ENCODE peak calls at places on chromosomes 7 and 10, in ten cellular contexts. G is ACHN; X is activated CD8-positive, alpha-beta memory T cell treated with anti-CD3 and anti-CD28 coated beads for 1 hour; K is NCI-H460; O is thoracic aorta; D is cardiac muscle cell; I is GM13976; U is lower lobe of right lung; M is HT-29; Q is activated T-helper 1 cell treated with anti-CD3 and anti-CD28 coated beads, Interleukin-12 subunit alpha, Interleukin-12 subunit beta, Interleukin-2, Interleukin-4 antibody, amounts not matched to agents 30 ng/mL and 10 ng/mL and 1 ng/mL, durations not matched to agents 14 hours and 24 hours and 36 hours. Y is an unnamed sample.

GRCh38 chr10:112915590-112916572 is 34.2 kb upstream of the TCF7L2 start:
- DNase-seq in M (peak), U (no peak), X (no peak), I (no peak), D (no peak), G (peak), K (peak), O (no peak), Q (no peak), Y (peak)

GRCh38 chr7:143002106-143002505 is 24.8 kb downstream of the OR9A2 start:
- DNase-seq in D (peak), X (no peak), G (peak), O (no peak), I (no peak), K (no peak), U (no peak), M (peak), Q (no peak), Y (peak)

GRCh38 chr10:122078965-122079401 is 90.0 kb downstream of the TACC2 start:
- DNase-seq in Q (no peak), X (no peak), M (no peak), D (peak), I (no peak), G (no peak), O (no peak), K (no peak), U (no peak), Y (peak)

GRCh38 chr10:11381511-11381910 is 229.9 kb downstream of the USP6NL start:
- DNase-seq in D (no peak), X (no peak), U (no peak), Q (no peak), G (no peak), K (no peak), I (no peak), M (no peak), O (no peak), Y (no peak)

GRCh38 chr7:85175217-85175616 is 11.6 kb downstream of the SEMA3D start:
- DNase-seq in I (no peak), M (no peak), X (no peak), Q (no peak), K (no peak), U (no peak), O (no peak), G (no peak), D (no peak), Y (peak)

GRCh38 chr10:131850490-131850880 is 50.3 kb upstream of the PPP2R2D start:
- DNase-seq in K (no peak), Q (no peak), G (no peak), U (no peak), M (no peak), D (peak), I (no peak), O (no peak), X (no peak), Y (no peak)

GRCh38 chr10:83212632-83213349 is 926.5 kb upstream of the GHITM start:
- DNase-seq in K (no peak), U (no peak), X (no peak), D (peak), O (no peak), I (no peak), G (no peak), Q (no peak), M (no peak), Y (peak)

GRCh38 chr7:5237286-5237685 is 45.5 kb upstream of the SLC29A4 start:
- DNase-seq in M (no peak), U (peak), K (no peak), O (no peak), I (peak), G (no peak), X (no peak), Q (no peak), D (peak), Y (peak)

GRCh38 chr7:48360574-48360973 is 189.3 kb downstream of the ABCA13 start:
- DNase-seq in Q (no peak), G (no peak), K (no peak), O (no peak), U (no peak), I (no peak), D (no peak), M (no peak), X (no peak), Y (no peak)

GRCh38 chr7:43750016-43750887 is 8.2 kb upstream of the BLVRA start:
- DNase-seq in U (no peak), M (no peak), G (no peak), I (no peak), O (no peak), X (no peak), D (peak), K (no peak), Q (no peak), Y (peak)

GRCh38 chr7:98051118-98051744 is 55.4 kb upstream of the LMTK2 start:
- DNase-seq in Q (peak), K (no peak), G (no peak), X (no peak), U (peak), I (peak), M (peak), O (no peak), D (no peak), Y (no peak)

GRCh38 chr7:18846765-18847215 is 270.6 kb downstream of the TWIST1 start:
- DNase-seq in G (no peak), D (no peak), K (no peak), I (no peak), Q (no peak), M (no peak), U (no peak), O (no peak), X (no peak), Y (peak)

GRCh38 chr7:64868469-64868868 is 34.6 kb upstream of the ZNF273 start:
- DNase-seq in U (no peak), M (no peak), D (no peak), I (no peak), X (no peak), K (no peak), Q (no peak), G (no peak), O (no peak), Y (no peak)

GRCh38 chr7:4613855-4614548 is 68.1 kb upstream of the FOXK1 start:
- DNase-seq in D (peak), X (no peak), G (no peak), U (peak), I (no peak), O (no peak), K (no peak), M (no peak), Q (no peak), Y (peak)

GRCh38 chr7:151481650-151482505 is 37.8 kb downstream of the RHEB start:
- DNase-seq in D (no peak), K (no peak), G (no peak), M (no peak), I (no peak), Q (no peak), O (no peak), U (no peak), X (no peak), Y (no peak)

GRCh38 chr10:47380341-47381215 is 3.5 kb downstream of the ZNF488 start:
- DNase-seq in G (no peak), K (no peak), X (no peak), D (no peak), O (no peak), Q (no peak), U (no peak), I (peak), M (peak), Y (peak)

GRCh38 chr10:124639206-124639605 is 105.0 kb downstream of the FAM53B start:
- DNase-seq in U (no peak), D (no peak), Q (no peak), M (no peak), I (no peak), K (no peak), X (no peak), O (no peak), G (no peak), Y (no peak)

GRCh38 chr7:100745184-100745583 is 11.8 kb downstream of the ZAN start:
- DNase-seq in O (no peak), U (peak), I (peak), Q (peak), X (no peak), M (no peak), G (peak), D (peak), K (peak), Y (peak)

GRCh38 chr7:121428857-121429489 is 32.9 kb upstream of the FAM3C start:
- DNase-seq in Q (no peak), U (no peak), K (no peak), M (no peak), I (no peak), G (peak), X (no peak), O (no peak), D (peak), Y (peak)

Y was measured in fibroblast of the aortic adventitia.